ENCODE peak calls at places on chromosomes 1 and 21, in five cellular contexts. U is AG09309, I is cardiac fibroblast, D is IMR-90, G is Calu3. A is an unnamed sample.
A peak's percentile ranks its signal among the peaks of the same experiment; 100 is the strongest.

GRCh38 chr1:47280142-47280541 is 33.8 kb downstream of the STIL start:
- DNase-seq in U (peak; percentile 10), I (no peak), D (peak; percentile 53), G (no peak), A (peak; percentile 76)

GRCh38 chr1:109256971-109257681 is 7.8 kb downstream of the CELSR2 start:
- DNase-seq in U (no peak), I (no peak), D (peak; percentile 53), G (no peak), A (peak; percentile 99)

GRCh38 chr1:164611754-164612642 is 53.0 kb downstream of the PBX1 start:
- DNase-seq in U (no peak), I (peak; percentile 68), D (peak; percentile 86), G (peak; percentile 88), A (peak; percentile 91)

GRCh38 chr1:210315529-210315928 is 13.2 kb upstream of the HHAT start:
- DNase-seq in U (no peak), I (no peak), D (no peak), G (no peak), A (no peak)

GRCh38 chr1:246703581-246703980 is 20.6 kb upstream of the SCCPDH start:
- DNase-seq in U (no peak), I (no peak), D (no peak), G (peak; percentile 57), A (peak; percentile 32)

GRCh38 chr1:36217667-36218066 is 6.6 kb upstream of the THRAP3 start:
- DNase-seq in U (no peak), I (peak; percentile 81), D (peak; percentile 48), G (peak; percentile 36), A (peak; percentile 61)

GRCh38 chr1:206803221-206803730 is 31.0 kb upstream of the IL10 start:
- DNase-seq in U (no peak), I (peak; percentile 32), D (no peak), G (no peak), A (no peak)

GRCh38 chr1:8651236-8651890 is 166.1 kb downstream of the RERE start:
- DNase-seq in U (no peak), I (no peak), D (no peak), G (no peak), A (no peak)

GRCh38 chr1:8693092-8693491 is 124.3 kb downstream of the RERE start:
- DNase-seq in U (no peak), I (no peak), D (no peak), G (no peak), A (no peak)

GRCh38 chr1:162165528-162165927 is 96.0 kb downstream of the NOS1AP start:
- DNase-seq in U (no peak), I (no peak), D (no peak), G (no peak), A (no peak)

GRCh38 chr1:22763479-22764200 is 53.0 kb downstream of the EPHB2 start:
- DNase-seq in U (no peak), I (no peak), D (peak; percentile 25), G (no peak), A (no peak)

GRCh38 chr1:5747428-5748285 is 244.6 kb downstream of the NPHP4 start:
- DNase-seq in U (no peak), I (no peak), D (no peak), G (no peak), A (no peak)

GRCh38 chr1:228305721-228306152 is 97.9 kb downstream of the OBSCN start:
- DNase-seq in U (no peak), I (no peak), D (no peak), G (no peak), A (no peak)

GRCh38 chr1:6476483-6476882 is 10.5 kb upstream of the TNFRSF25 start:
- DNase-seq in U (no peak), I (no peak), D (no peak), G (no peak), A (no peak)

GRCh38 chr1:41387667-41388091 is 26.4 kb downstream of the FOXO6 start:
- DNase-seq in U (peak; percentile 8), I (peak; percentile 87), D (peak; percentile 15), G (peak; percentile 77), A (peak; percentile 53)

GRCh38 chr1:25239681-25240541 is 7.3 kb downstream of the RSRP1 start:
- DNase-seq in U (peak; percentile 61), I (peak; percentile 93), D (peak; percentile 87), G (peak; percentile 86), A (peak; percentile 96)

GRCh38 chr21:16279658-16280581 is 550.1 kb downstream of the USP25 start:
- DNase-seq in U (peak; percentile 16), I (peak; percentile 69), D (peak; percentile 10), G (no peak), A (peak; percentile 10)

GRCh38 chr1:197814306-197814705 is 39.0 kb upstream of the DENND1B start:
- DNase-seq in U (no peak), I (no peak), D (no peak), G (no peak), A (no peak)

GRCh38 chr1:18009729-18010075 is 97.9 kb upstream of the IGSF21 start:
- DNase-seq in U (no peak), I (no peak), D (no peak), G (no peak), A (no peak)

GRCh38 chr21:36419996-36420395 is 34.8 kb downstream of the CHAF1B start:
- DNase-seq in U (peak; percentile 63), I (peak; percentile 95), D (peak; percentile 92), G (peak; percentile 81), A (peak; percentile 91)

GRCh38 chr1:48080343-48081255 is 83.4 kb upstream of the TRABD2B start:
- DNase-seq in U (no peak), I (no peak), D (no peak), G (no peak), A (no peak)

GRCh38 chr1:31374511-31375196 is 1.8 kb upstream of the FABP3 start:
- DNase-seq in U (no peak), I (peak; percentile 70), D (peak; percentile 67), G (no peak), A (no peak)

GRCh38 chr1:76944942-76945341 is 77.7 kb downstream of the ST6GALNAC5 start:
- DNase-seq in U (no peak), I (no peak), D (no peak), G (no peak), A (no peak)

GRCh38 chr1:167502719-167503452 is 15.4 kb downstream of the CD247 start:
- DNase-seq in U (no peak), I (no peak), D (no peak), G (no peak), A (no peak)

GRCh38 chr1:169108897-169109560 is 2.5 kb downstream of the ATP1B1 start:
- DNase-seq in U (no peak), I (peak; percentile 43), D (peak; percentile 35), G (peak; percentile 63), A (no peak)
- TF ChIP-seq CTCF in U (no peak), I (peak; percentile 19), D (peak; percentile 25), G (peak; percentile 11), A (peak; percentile 51)

GRCh38 chr1:231091415-231091814 is 51.4 kb upstream of the FAM89A start:
- DNase-seq in U (no peak), I (no peak), D (no peak), G (no peak), A (no peak)

GRCh38 chr1:231093158-231093922 is 53.3 kb upstream of the FAM89A start:
- DNase-seq in U (no peak), I (peak; percentile 28), D (no peak), G (no peak), A (no peak)

GRCh38 chr1:231094421-231094820 is 54.4 kb upstream of the FAM89A start:
- DNase-seq in U (no peak), I (no peak), D (no peak), G (no peak), A (no peak)

GRCh38 chr1:231092380-231092779 is 52.3 kb upstream of the FAM89A start:
- DNase-seq in U (no peak), I (no peak), D (no peak), G (no peak), A (no peak)

GRCh38 chr1:231091853-231092301 is 51.8 kb upstream of the FAM89A start:
- DNase-seq in U (no peak), I (peak; percentile 28), D (peak; percentile 1), G (peak; percentile 36), A (peak; percentile 25)
- TF ChIP-seq CTCF in U (peak; percentile 62), I (peak; percentile 56), D (peak; percentile 50), G (peak; percentile 74), A (peak; percentile 51)

GRCh38 chr1:1985375-1986050 is 18.1 kb downstream of the CFAP74 start:
- DNase-seq in U (no peak), I (no peak), D (no peak), G (no peak), A (no peak)

GRCh38 chr1:1987142-1987510 is 16.5 kb downstream of the CFAP74 start:
- DNase-seq in U (no peak), I (no peak), D (no peak), G (no peak), A (no peak)

GRCh38 chr1:1984560-1985070 is 19.0 kb downstream of the CFAP74 start:
- DNase-seq in U (no peak), I (no peak), D (no peak), G (no peak), A (no peak)

GRCh38 chr1:1988061-1988945 is 15.3 kb downstream of the CFAP74 start:
- DNase-seq in U (no peak), I (no peak), D (no peak), G (no peak), A (no peak)

DNA sequence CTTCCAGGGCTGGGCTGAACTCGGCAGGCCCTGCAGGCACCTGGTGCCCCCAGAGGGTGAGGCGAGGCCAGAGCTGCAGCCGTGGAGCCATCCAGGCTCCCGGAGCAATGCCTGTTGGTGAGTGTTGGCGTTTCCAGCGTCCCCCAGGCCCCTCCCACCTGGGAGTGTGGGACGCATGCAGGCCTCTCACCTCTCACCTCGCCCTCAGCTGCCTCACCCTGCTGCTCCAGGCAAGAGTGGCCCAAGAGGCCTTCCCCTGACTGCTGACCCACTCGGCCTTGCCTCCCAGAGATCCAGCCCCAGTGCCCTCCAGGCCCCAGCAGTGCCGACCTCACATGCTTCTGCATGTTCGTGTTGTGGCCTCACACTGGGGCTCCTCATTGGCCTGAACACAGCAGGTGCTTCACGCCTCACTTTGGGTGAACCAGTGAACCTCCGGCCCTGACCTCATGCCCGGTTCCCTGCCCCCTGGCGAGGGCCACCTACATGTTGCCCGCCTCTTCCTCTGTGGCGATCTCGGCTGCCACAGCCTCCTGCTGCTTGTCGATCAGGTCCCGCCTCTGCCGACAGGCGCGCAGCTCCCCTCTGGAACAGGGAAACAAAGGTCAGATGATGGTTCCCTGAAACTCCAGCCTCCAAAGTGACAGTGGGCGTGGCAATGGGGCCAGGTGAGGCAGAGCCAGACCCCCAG is 17.0 kb downstream of the CFAP74 start:
- DNase-seq in U (no peak), I (no peak), D (no peak), G (no peak), A (no peak)
- TF ChIP-seq CTCF in U (no peak), I (no peak), D (no peak), G (no peak), A (no peak)

DNA sequence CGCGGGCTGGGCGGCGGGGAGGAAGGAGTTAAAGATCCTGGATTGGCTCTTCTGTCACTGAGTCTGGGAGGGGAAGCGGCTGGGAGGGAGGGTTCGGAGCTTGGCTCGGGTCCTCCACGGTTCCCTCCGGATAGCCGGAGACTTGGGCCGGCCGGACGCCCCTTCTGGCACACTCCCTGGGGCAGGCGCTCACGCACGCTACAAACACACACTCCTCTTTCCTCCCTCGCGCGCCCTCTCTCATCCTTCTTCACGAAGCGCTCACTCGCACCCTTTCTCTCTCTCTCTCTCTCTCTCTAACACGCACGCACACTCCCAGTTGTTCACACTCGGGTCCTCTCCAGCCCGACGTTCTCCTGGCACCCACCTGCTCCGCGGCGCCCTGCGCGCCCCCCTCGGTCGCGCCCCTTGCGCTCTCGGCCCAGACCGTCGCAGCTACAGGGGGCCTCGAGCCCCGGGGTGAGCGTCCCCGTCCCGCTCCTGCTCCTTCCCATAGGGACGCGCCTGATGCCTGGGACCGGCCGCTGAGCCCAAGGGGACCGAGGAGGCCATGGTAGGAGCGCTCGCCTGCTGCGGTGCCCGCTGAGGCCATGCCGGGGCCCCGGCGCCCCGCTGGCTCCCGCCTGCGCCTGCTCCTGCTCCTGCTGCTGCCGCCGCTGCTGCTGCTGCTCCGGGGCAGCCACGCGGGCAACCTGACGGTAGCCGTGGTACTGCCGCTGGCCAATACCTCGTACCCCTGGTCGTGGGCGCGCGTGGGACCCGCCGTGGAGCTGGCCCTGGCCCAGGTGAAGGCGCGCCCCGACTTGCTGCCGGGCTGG is at the start of gene NPR1:
- DNase-seq in U (no peak), I (peak; percentile 76), D (no peak), G (peak; percentile 37), A (peak; percentile 29)
- TF ChIP-seq CTCF in U (no peak), I (no peak), D (no peak), G (no peak), A (no peak)